ENCODE peak calls at places on chromosomes 16 and 17, in four cellular contexts. S, W, Z and G are unnamed samples.

GRCh38 chr17:33302394-33302793 is 9.3 kb upstream of the ASIC2 start:
- DNase-seq in Z (no peak), S (no peak), W (no peak), G (no peak)

GRCh38 chr16:4344659-4345438 is 6.3 kb downstream of the PAM16 start:
- DNase-seq in W (no peak), S (no peak), Z (no peak), G (no peak)

GRCh38 chr16:56833243-56833970 is 31.6 kb upstream of the SLC12A3 start:
- DNase-seq in S (no peak), Z (no peak), W (no peak), G (no peak)

GRCh38 chr17:44552361-44552760 is 4.9 kb upstream of the FZD2 start:
- DNase-seq in W (no peak), S (no peak), Z (no peak), G (no peak)

GRCh38 chr16:11162571-11163268 is 93.3 kb downstream of the SOCS1 start:
- DNase-seq in S (no peak), W (no peak), Z (no peak), G (no peak)

GRCh38 chr16:85171809-85172464 is 59.7 kb upstream of the CIBAR2 start:
- DNase-seq in S (peak; percentile 93), Z (no peak), W (no peak), G (no peak)

GRCh38 chr16:84228321-84228838 is 11.4 kb downstream of the KCNG4 start:
- DNase-seq in Z (no peak), W (no peak), S (peak; percentile 84), G (no peak)

GRCh38 chr17:50018909-50019308 is 23.9 kb upstream of the DLX3 start:
- DNase-seq in Z (no peak), W (no peak), S (no peak), G (no peak)

GRCh38 chr17:20189322-20189721 is 180.2 kb downstream of the SPECC1 start:
- DNase-seq in W (no peak), S (peak; percentile 46), Z (no peak), G (no peak)

GRCh38 chr17:41967141-41967920 is 736 bp downstream of the CNP start:
- DNase-seq in Z (no peak), W (peak; percentile 14), S (peak; percentile 48), G (no peak)

GRCh38 chr17:71500761-71501555 is 619.9 kb upstream of the SOX9 start:
- DNase-seq in Z (no peak), S (no peak), W (no peak), G (no peak)

GRCh38 chr16:13392341-13392740 is 490.9 kb downstream of the SHISA9 start:
- DNase-seq in Z (no peak), W (no peak), S (no peak), G (no peak)

GRCh38 chr17:43900858-43901754 is 6.2 kb downstream of the MPP2 start:
- DNase-seq in S (no peak), Z (no peak), W (no peak), G (no peak)

GRCh38 chr16:24609740-24610420 is 70.5 kb downstream of the RBBP6 start:
- DNase-seq in S (peak; percentile 35), Z (no peak), W (no peak), G (peak; percentile 15)

GRCh38 chr17:50681260-50682200 is 26.2 kb downstream of the ANKRD40 start:
- DNase-seq in S (peak; percentile 79), W (peak; percentile 30), Z (no peak), G (no peak)

GRCh38 chr16:86740298-86740697 is 161.9 kb downstream of the FOXL1 start:
- DNase-seq in Z (no peak), S (no peak), W (no peak), G (no peak)

GRCh38 chr16:89102777-89103073 is 9.1 kb downstream of the ACSF3 start:
- DNase-seq in S (no peak), Z (no peak), W (no peak), G (no peak)

GRCh38 chr16:24151482-24151939 is 104.6 kb upstream of the CACNG3 start:
- DNase-seq in S (no peak), Z (no peak), W (no peak), G (no peak)

GRCh38 chr17:41538565-41538991 is 10.5 kb upstream of the KRT19 start:
- DNase-seq in S (no peak), Z (no peak), W (no peak), G (no peak)

GRCh38 chr16:85532147-85532546 is 81.0 kb upstream of the GSE1 start:
- DNase-seq in Z (no peak), W (no peak), S (no peak), G (no peak)

GRCh38 chr16:1991588-1992474 is 2.1 kb downstream of the SYNGR3 start:
- DNase-seq in S (peak; percentile 97), W (peak; percentile 93), Z (peak; percentile 37), G (peak; percentile 99)

GRCh38 chr17:79948406-79948917 is 87.2 kb downstream of the TBC1D16 start:
- DNase-seq in S (no peak), Z (no peak), W (no peak), G (peak; percentile 4)

GRCh38 chr16:30876867-30877266 is 17.0 kb downstream of the BCL7C start:
- DNase-seq in S (peak; percentile 20), W (no peak), Z (no peak), G (no peak)

GRCh38 chr16:56478228-56479049 is 27.1 kb downstream of the OGFOD1 start:
- DNase-seq in W (peak; percentile 42), Z (no peak), S (no peak), G (no peak)

GRCh38 chr17:2043785-2044184 is 2.0 kb downstream of the OVCA2 start:
- DNase-seq in S (no peak), Z (no peak), W (no peak), G (no peak)

GRCh38 chr17:45910667-45911066 is 16.3 kb downstream of the MAPT start:
- DNase-seq in Z (no peak), S (no peak), W (no peak), G (no peak)

GRCh38 chr16:24853830-24854229 is 8.1 kb downstream of the SLC5A11 start:
- DNase-seq in S (no peak), Z (no peak), W (no peak), G (no peak)

GRCh38 chr16:52050418-52050817 is 496.5 kb downstream of the TOX3 start:
- DNase-seq in S (no peak), W (no peak), Z (no peak), G (no peak)

GRCh38 chr17:80761421-80761871 is 216.8 kb downstream of the RPTOR start:
- DNase-seq in Z (no peak), W (no peak), S (no peak), G (no peak)

DNA sequence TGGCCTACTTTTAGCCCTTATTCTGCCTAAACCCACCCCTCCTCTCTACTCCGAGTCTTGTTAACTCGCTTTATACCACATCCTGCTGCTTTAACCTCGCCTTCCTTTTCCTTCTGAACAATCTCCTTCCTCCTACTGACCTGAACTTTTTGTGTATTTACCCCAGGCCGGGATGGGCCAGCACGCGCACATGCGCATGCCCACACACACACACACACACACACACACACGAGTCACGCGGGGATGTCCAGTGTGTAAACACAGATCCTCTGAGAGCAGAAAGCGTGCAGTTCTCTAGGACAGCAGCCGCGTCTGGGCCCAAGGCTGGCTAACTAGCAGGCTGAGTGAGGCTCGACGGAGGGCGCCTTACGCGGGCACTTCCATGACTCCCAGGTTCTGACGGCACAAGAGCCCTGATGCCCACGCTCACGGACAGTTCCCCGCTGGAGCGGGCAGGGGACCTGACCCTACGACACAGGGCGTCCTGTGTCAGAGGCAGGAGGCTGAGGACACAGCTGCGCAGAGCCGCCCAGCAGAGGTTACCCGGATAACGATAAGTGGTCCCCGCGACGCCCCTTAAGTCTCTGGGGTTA is 610 bp downstream of the PIK3R5 start:
- DNase-seq in W (peak; percentile 18), Z (no peak), S (no peak), G (no peak)
- TF ChIP-seq SPI1 in W (no peak), Z (no peak), S (no peak), G (no peak)

GRCh38 chr16:67846063-67846319 is 742 bp upstream of the NUTF2 start:
- DNase-seq in W (no peak), S (no peak), Z (no peak), G (no peak)

GRCh38 chr16:67845291-67846062 is 1.3 kb upstream of the NUTF2 start:
- DNase-seq in Z (no peak), W (peak; percentile 29), S (peak; percentile 20), G (no peak)

GRCh38 chr16:67843343-67843765 is 1.2 kb downstream of the THAP11 start:
- DNase-seq in W (no peak), S (no peak), Z (no peak), G (no peak)

GRCh38 chr16:67842509-67843342 is 606 bp downstream of the THAP11 start:
- DNase-seq in W (peak; percentile 58), S (peak; percentile 32), Z (no peak), G (no peak)

DNA sequence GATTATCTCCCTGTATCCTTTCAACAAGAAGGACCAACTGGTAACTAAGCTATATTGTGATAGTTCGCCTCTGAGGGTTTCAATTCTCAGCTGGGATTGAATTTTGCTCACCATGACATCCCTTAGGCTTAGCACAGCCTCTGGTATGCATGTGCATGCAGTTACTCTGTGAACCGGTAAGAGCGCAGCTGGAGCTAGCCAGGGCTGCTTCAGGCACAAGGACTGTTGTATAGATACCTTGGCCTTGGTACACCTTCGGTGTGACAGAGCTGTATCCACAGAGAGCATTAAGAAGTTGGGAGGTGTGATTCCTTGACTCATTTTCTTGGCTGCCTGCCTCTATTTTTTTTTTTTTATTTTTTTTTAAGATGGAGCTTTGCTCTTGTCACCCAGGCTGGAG is 2.3 kb upstream of the NUTF2 start:
- DNase-seq in S (peak; percentile 40), Z (no peak), W (no peak), G (no peak)
- TF ChIP-seq SPI1 in S (no peak), Z (no peak), W (no peak), G (no peak)

DNA sequence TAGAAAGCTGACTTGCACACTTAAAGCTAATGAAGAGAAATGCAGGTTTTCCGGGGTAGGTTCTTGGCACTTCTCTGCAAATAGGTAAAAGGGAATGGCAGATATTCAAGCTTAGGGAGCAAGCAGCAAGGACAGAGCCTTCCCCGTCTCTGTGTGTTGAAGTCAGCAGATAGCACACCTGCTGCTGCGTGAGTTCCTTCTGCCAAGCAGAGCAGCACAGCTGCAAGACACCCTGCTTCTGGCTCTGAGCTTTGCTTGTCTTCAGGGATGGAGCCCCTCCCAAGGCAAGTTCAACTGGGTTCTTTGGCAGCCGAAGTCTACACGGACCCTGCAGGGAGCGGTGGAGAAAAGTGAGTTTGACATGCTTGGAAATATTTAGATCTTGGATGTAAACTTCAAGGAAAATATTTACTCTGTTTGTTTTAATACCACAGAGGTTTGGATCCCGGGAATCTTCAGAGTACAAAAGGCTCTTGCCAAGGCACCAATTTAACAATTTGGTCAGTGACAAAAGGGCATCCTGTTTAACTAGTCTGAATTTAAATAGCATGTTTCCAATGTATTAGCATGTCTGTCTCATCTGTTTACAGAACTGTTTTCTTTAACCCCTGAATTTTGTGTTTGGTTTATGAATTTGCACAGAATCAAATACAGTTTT is 113.4 kb upstream of the KCNJ16 start:
- DNase-seq in Z (no peak), S (peak; percentile 6), W (no peak), G (no peak)
- TF ChIP-seq SPI1 in Z (no peak), S (no peak), W (no peak), G (no peak)

DNA sequence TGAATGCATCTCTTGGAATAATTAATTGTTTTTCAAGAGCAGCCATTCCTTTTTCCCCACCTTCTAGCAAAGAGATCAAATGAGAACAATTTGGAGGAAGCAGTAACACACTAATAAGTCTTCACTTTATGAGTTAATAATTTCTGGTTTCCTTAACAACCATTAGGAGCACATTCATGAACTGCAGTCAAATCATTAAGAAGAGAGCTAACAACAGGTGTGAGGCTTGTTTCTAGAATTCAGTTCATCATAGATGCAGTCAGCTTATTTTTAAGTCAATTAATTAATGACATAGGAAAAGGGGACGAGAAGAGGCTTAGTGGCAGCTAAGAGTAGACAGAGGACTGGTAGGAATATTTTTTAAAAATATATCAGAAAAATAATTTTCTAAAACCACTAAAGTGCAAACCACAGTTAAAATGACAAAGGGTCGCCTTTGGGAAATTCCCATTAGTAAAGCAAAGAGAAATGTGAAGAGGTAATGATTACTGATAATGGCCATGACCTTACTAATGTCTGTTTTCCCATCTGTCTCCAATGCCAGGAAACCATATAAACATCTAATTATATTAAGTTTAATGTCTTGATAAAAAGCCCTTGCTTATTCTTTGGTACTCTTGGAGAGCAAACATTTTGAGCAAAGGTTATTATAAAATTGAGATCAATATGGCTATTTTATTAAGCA is 184.2 kb downstream of the KCNJ2 start:
- DNase-seq in Z (no peak), S (no peak), W (no peak), G (no peak)
- TF ChIP-seq SPI1 in Z (no peak), S (no peak), W (no peak), G (no peak)